ENCODE peak calls at places on chromosomes 6 and 20, in eight cellular contexts. H is choroid plexus epithelial cell, I is B cell, Q is NT2/D1, O is adrenal gland, A is foreskin fibroblast, E is Daoy, Y is NCI-H2171 treated with DMSO at 0.1 percent for 48 hours. L is an unnamed sample.

GRCh38 chr6:52087498-52087999 is at the start of gene PKHD1:
- DNase-seq in E (peak; percentile 20), A (no peak), O (no peak), I (no peak), Y (peak; percentile 2), H (peak; percentile 2), Q (no peak), L (no peak)

GRCh38 chr6:12890171-12890790 is 173.7 kb downstream of the PHACTR1 start:
- DNase-seq in E (no peak), A (no peak), H (peak; percentile 12), Y (peak; percentile 6), Q (peak; percentile 13), I (no peak), O (no peak), L (no peak)

GRCh38 chr6:18469486-18469885 is 82.3 kb downstream of the RNF144B start:
- DNase-seq in Y (no peak), A (no peak), O (no peak), E (no peak), Q (no peak), H (no peak), I (no peak), L (no peak)

GRCh38 chr6:133645000-133645619 is 243.8 kb upstream of the TCF21 start:
- DNase-seq in A (peak; percentile 54), Y (peak; percentile 80), H (peak; percentile 66), E (peak; percentile 74), I (no peak), Q (no peak), O (peak; percentile 56), L (peak; percentile 58)

GRCh38 chr6:139219746-139220145 is 72.1 kb downstream of the TXLNB start:
- DNase-seq in Y (no peak), A (no peak), H (no peak), Q (no peak), E (no peak), I (no peak), O (no peak), L (no peak)

GRCh38 chr20:37801921-37802320 is 101.0 kb upstream of the VSTM2L start:
- DNase-seq in E (no peak), I (no peak), H (no peak), O (no peak), Q (no peak), A (no peak), Y (no peak), L (no peak)

GRCh38 chr20:36463212-36464061 is 77.9 kb upstream of the MYL9 start:
- DNase-seq in I (no peak), Y (no peak), A (no peak), H (no peak), E (no peak), Q (no peak), O (no peak), L (no peak)

GRCh38 chr6:112036088-112036637 is 17.7 kb upstream of the CCN6 start:
- DNase-seq in H (no peak), A (no peak), E (no peak), I (no peak), O (no peak), Q (no peak), Y (no peak), L (peak; percentile 26)

GRCh38 chr6:10425973-10426780 is 11.3 kb upstream of the TFAP2A start:
- DNase-seq in I (no peak), H (peak; percentile 19), E (peak; percentile 79), Y (no peak), A (peak; percentile 42), O (no peak), Q (no peak), L (no peak)